ENCODE peak calls at places on chromosomes 6 and 20, in seven cellular contexts. G, T, K, M, O, B and C are unnamed samples.

GRCh38 chr6:1226208-1227099 is 85.4 kb upstream of the FOXQ1 start:
- DNase-seq in G (no peak), T (no peak), K (no peak), M (no peak), O (no peak), B (no peak), C (no peak)

GRCh38 chr6:151674578-151674977 is 132.9 kb upstream of the ESR1 start:
- DNase-seq in G (no peak), T (no peak), K (no peak), M (no peak), O (no peak), B (no peak), C (no peak)

GRCh38 chr6:144190593-144190992 is 40.3 kb downstream of the STX11 start:
- DNase-seq in G (peak; percentile 48), T (no peak), K (no peak), M (peak; percentile 43), O (no peak), B (peak; percentile 20), C (no peak)

GRCh38 chr6:8082954-8083858 is 19.0 kb upstream of the BLOC1S5 start:
- DNase-seq in G (no peak), T (no peak), K (peak; percentile 16), M (peak; percentile 49), O (no peak), B (no peak), C (peak; percentile 86)

GRCh38 chr20:33531047-33531877 is 41.4 kb downstream of the CBFA2T2 start:
- DNase-seq in G (no peak), T (no peak), K (peak; percentile 26), M (peak; percentile 42), O (no peak), B (no peak), C (no peak)

GRCh38 chr20:41367393-41367695 is 726 bp upstream of the EMILIN3 start:
- DNase-seq in G (no peak), T (no peak), K (no peak), M (no peak), O (no peak), B (no peak), C (no peak)

GRCh38 chr6:39298061-39298460 is 16.2 kb downstream of the KCNK17 start:
- DNase-seq in G (no peak), T (no peak), K (peak; percentile 53), M (no peak), O (no peak), B (no peak), C (no peak)

GRCh38 chr6:17957488-17957887 is 29.9 kb downstream of the KIF13A start:
- DNase-seq in G (no peak), T (no peak), K (no peak), M (no peak), O (no peak), B (no peak), C (no peak)

GRCh38 chr6:48194596-48195295 is 83.7 kb upstream of the PTCHD4 start:
- DNase-seq in G (no peak), T (no peak), K (no peak), M (no peak), O (no peak), B (no peak), C (no peak)

GRCh38 chr6:27867051-27867940 is 44.9 kb downstream of the OR2B2 start:
- DNase-seq in G (no peak), T (peak; percentile 67), K (peak; percentile 83), M (no peak), O (peak; percentile 87), B (peak; percentile 75), C (no peak)

GRCh38 chr6:132964868-132965382 is 150.6 kb downstream of the RPS12 start:
- DNase-seq in G (no peak), T (no peak), K (no peak), M (no peak), O (no peak), B (no peak), C (no peak)

GRCh38 chr6:130020106-130020851 is 1.9 kb downstream of the L3MBTL3 start:
- DNase-seq in G (no peak), T (peak; percentile 40), K (peak; percentile 48), M (no peak), O (peak; percentile 70), B (peak; percentile 45), C (no peak)

GRCh38 chr20:32563311-32564272 is 21.5 kb downstream of the NOL4L start:
- DNase-seq in G (no peak), T (no peak), K (no peak), M (no peak), O (no peak), B (no peak), C (no peak)

GRCh38 chr20:36542019-36542488 is 735 bp downstream of the MYL9 start:
- DNase-seq in G (no peak), T (peak; percentile 54), K (peak; percentile 58), M (no peak), O (no peak), B (peak; percentile 69), C (no peak)

GRCh38 chr6:169263836-169264608 is 10.4 kb upstream of the THBS2 start:
- DNase-seq in G (no peak), T (peak; percentile 55), K (peak; percentile 50), M (peak; percentile 24), O (no peak), B (no peak), C (peak; percentile 51)

GRCh38 chr6:163170294-163170883 is 244.1 kb upstream of the QKI start:
- DNase-seq in G (no peak), T (no peak), K (no peak), M (no peak), O (no peak), B (no peak), C (no peak)

GRCh38 chr6:6875818-6876470 is 231.8 kb upstream of the RREB1 start:
- DNase-seq in G (no peak), T (no peak), K (peak; percentile 68), M (no peak), O (no peak), B (no peak), C (peak; percentile 89)

GRCh38 chr6:41505084-41506049 is 40.8 kb upstream of the FOXP4 start:
- DNase-seq in G (peak; percentile 21), T (peak; percentile 77), K (peak; percentile 91), M (no peak), O (peak; percentile 82), B (peak; percentile 79), C (peak; percentile 44)

GRCh38 chr6:79536615-79536968 is 638 bp downstream of the LCA5 start:
- DNase-seq in G (no peak), T (no peak), K (peak; percentile 36), M (no peak), O (no peak), B (peak; percentile 55), C (no peak)

GRCh38 chr20:62658593-62659159 is 16.4 kb downstream of the SLCO4A1 start:
- DNase-seq in G (no peak), T (no peak), K (no peak), M (no peak), O (no peak), B (no peak), C (no peak)

GRCh38 chr20:8796088-8796665 is 272.7 kb upstream of the PLCB4 start:
- DNase-seq in G (no peak), T (no peak), K (no peak), M (peak; percentile 20), O (no peak), B (no peak), C (peak; percentile 31)

GRCh38 chr20:14986026-14986655 is 648.7 kb upstream of the FLRT3 start:
- DNase-seq in G (no peak), T (no peak), K (peak; percentile 74), M (no peak), O (peak; percentile 82), B (no peak), C (no peak)

GRCh38 chr6:150527100-150527499 is 72.6 kb upstream of the PLEKHG1 start:
- DNase-seq in G (peak; percentile 20), T (no peak), K (no peak), M (no peak), O (no peak), B (no peak), C (no peak)

GRCh38 chr6:506508-506907 is 115.0 kb downstream of the IRF4 start:
- DNase-seq in G (no peak), T (no peak), K (no peak), M (no peak), O (no peak), B (no peak), C (no peak)

GRCh38 chr6:111030008-111031006 is 48.5 kb downstream of the RPF2 start:
- DNase-seq in G (no peak), T (peak; percentile 49), K (peak; percentile 12), M (no peak), O (peak; percentile 66), B (peak; percentile 43), C (no peak)
- H3K4me3 ChIP-seq in G (no peak overlapping the region), T (no peak overlapping the region), K (no peak overlapping the region), M (no peak overlapping the region), O (no peak overlapping the region), B (no peak overlapping the region), C (no peak overlapping the region)

GRCh38 chr6:3409699-3410384 is 47.0 kb downstream of the SLC22A23 start:
- DNase-seq in G (no peak), T (no peak), K (peak; percentile 83), M (no peak), O (peak; percentile 78), B (no peak), C (no peak)
- H3K4me3 ChIP-seq in G (no peak overlapping the region), T (no peak overlapping the region), K (no peak overlapping the region), M (no peak overlapping the region), O (no peak overlapping the region), B (no peak overlapping the region), C (no peak overlapping the region)

DNA sequence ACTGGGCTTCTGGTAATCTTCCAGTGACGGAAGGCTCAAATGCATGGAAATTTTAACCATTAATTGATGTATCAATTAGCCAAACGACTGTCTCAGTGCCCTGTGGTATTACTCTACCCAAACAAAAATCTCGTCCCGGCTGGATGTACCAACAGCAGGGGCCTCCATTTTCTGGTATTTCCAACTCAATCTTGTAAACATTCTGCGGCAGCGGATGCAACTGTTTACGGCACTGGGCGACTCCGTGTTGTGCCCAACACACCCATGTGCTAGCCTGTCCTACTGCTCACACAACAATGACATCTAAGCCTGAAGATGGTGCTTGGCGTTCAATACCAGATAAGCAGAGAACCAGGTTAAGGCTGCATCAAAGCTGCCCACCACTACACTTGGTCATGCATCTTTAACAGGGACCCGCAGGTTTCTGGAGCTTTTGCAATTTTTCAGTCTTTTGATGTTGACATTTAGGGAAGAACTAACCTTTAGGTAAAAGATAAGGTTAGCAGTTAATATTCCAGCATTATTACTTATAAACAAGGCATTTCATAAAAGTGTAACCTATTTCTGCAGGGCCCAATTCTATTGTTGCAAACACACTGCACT is 1.2 kb downstream of the FAXC start:
- DNase-seq in G (no peak), T (no peak), K (no peak), M (no peak), O (no peak), B (no peak), C (no peak)
- H3K4me3 ChIP-seq in G (peak overlapping the region; percentile 59), T (no peak overlapping the region), K (peak overlapping the region; percentile 66), M (peak overlapping the region; percentile 53), O (no peak overlapping the region), B (no peak overlapping the region), C (no peak overlapping the region)

GRCh38 chr20:3748073-3748472 is 15.6 kb downstream of the HSPA12B start:
- DNase-seq in G (no peak), T (no peak), K (no peak), M (no peak), O (no peak), B (no peak), C (no peak)

GRCh38 chr20:3749087-3749688 is 16.7 kb downstream of the HSPA12B start:
- DNase-seq in G (no peak), T (no peak), K (no peak), M (no peak), O (no peak), B (no peak), C (no peak)

GRCh38 chr20:3751284-3751663 is 16.3 kb downstream of the ADISSP start:
- DNase-seq in G (no peak), T (no peak), K (no peak), M (no peak), O (no peak), B (no peak), C (no peak)

GRCh38 chr20:3751664-3752385 is 15.7 kb downstream of the ADISSP start:
- DNase-seq in G (no peak), T (peak; percentile 79), K (peak; percentile 63), M (no peak), O (peak; percentile 84), B (peak; percentile 69), C (no peak)

GRCh38 chr20:3749689-3750639 is 17.5 kb downstream of the HSPA12B start:
- DNase-seq in G (no peak), T (peak; percentile 34), K (peak; percentile 64), M (no peak), O (no peak), B (no peak), C (no peak)
- H3K4me3 ChIP-seq in G (no peak overlapping the region), T (no peak overlapping the region), K (no peak overlapping the region), M (peak overlapping the region; percentile 13), O (no peak overlapping the region), B (no peak overlapping the region), C (no peak overlapping the region)